ENCODE peak calls at places on chromosomes 16 and 17, in nine cellular contexts. One of them, this sample, is unnamed.

GRCh38 chr17:40727447-40728231 is 24.1 kb upstream of the KRT24 start:
- DNase-seq in NCI-H774: no peak
- DNase-seq in tibial artery: no peak
- DNase-seq in HS-5: peak
- DNase-seq in NCI-H146: no peak
- DNase-seq in stimulated activated CD4-positive, alpha-beta T cell treated with anti-CD3 and anti-CD28 coated beads, Interleukin-2, amount 100 ng/mL, for 48 hours: no peak
- DNase-seq in NCI-H1436: no peak
- DNase-seq in anterior cingulate cortex: no peak
- DNase-seq in ACHN: peak
- DNase-seq in this sample: no peak

GRCh38 chr16:85524630-85525463 is 88.3 kb upstream of the GSE1 start:
- DNase-seq in NCI-H774: no peak
- DNase-seq in tibial artery: peak
- DNase-seq in HS-5: no peak
- DNase-seq in NCI-H146: peak
- DNase-seq in stimulated activated CD4-positive, alpha-beta T cell treated with anti-CD3 and anti-CD28 coated beads, Interleukin-2, amount 100 ng/mL, for 48 hours: no peak
- DNase-seq in NCI-H1436: peak
- DNase-seq in anterior cingulate cortex: peak
- DNase-seq in ACHN: no peak
- DNase-seq in this sample: no peak

GRCh38 chr17:77506371-77506991 is 365.7 kb downstream of the SEC14L1 start:
- DNase-seq in NCI-H774: no peak
- DNase-seq in tibial artery: no peak
- DNase-seq in HS-5: no peak
- DNase-seq in NCI-H146: no peak
- DNase-seq in stimulated activated CD4-positive, alpha-beta T cell treated with anti-CD3 and anti-CD28 coated beads, Interleukin-2, amount 100 ng/mL, for 48 hours: no peak
- DNase-seq in NCI-H1436: no peak
- DNase-seq in anterior cingulate cortex: no peak
- DNase-seq in ACHN: no peak
- DNase-seq in this sample: no peak

GRCh38 chr17:48541574-48542113 is 3.3 kb downstream of the HOXB2 start:
- DNase-seq in NCI-H774: peak
- DNase-seq in tibial artery: no peak
- DNase-seq in HS-5: no peak
- DNase-seq in NCI-H146: peak
- DNase-seq in stimulated activated CD4-positive, alpha-beta T cell treated with anti-CD3 and anti-CD28 coated beads, Interleukin-2, amount 100 ng/mL, for 48 hours: peak
- DNase-seq in NCI-H1436: peak
- DNase-seq in anterior cingulate cortex: no peak
- DNase-seq in ACHN: peak
- DNase-seq in this sample: peak

GRCh38 chr17:7254511-7254910 is 2.5 kb downstream of the ELP5 start:
- DNase-seq in NCI-H774: no peak
- DNase-seq in tibial artery: no peak
- DNase-seq in HS-5: no peak
- DNase-seq in NCI-H146: no peak
- DNase-seq in stimulated activated CD4-positive, alpha-beta T cell treated with anti-CD3 and anti-CD28 coated beads, Interleukin-2, amount 100 ng/mL, for 48 hours: no peak
- DNase-seq in NCI-H1436: no peak
- DNase-seq in anterior cingulate cortex: no peak
- DNase-seq in ACHN: no peak
- DNase-seq in this sample: no peak

GRCh38 chr16:49637511-49637910 is 218.4 kb downstream of the ZNF423 start:
- DNase-seq in NCI-H774: no peak
- DNase-seq in tibial artery: no peak
- DNase-seq in HS-5: no peak
- DNase-seq in NCI-H146: no peak
- DNase-seq in stimulated activated CD4-positive, alpha-beta T cell treated with anti-CD3 and anti-CD28 coated beads, Interleukin-2, amount 100 ng/mL, for 48 hours: no peak
- DNase-seq in NCI-H1436: no peak
- DNase-seq in anterior cingulate cortex: no peak
- DNase-seq in ACHN: no peak
- DNase-seq in this sample: no peak

GRCh38 chr16:81654346-81654745 is 124.7 kb upstream of the PLCG2 start:
- DNase-seq in NCI-H774: no peak
- DNase-seq in tibial artery: no peak
- DNase-seq in HS-5: no peak
- DNase-seq in NCI-H146: no peak
- DNase-seq in stimulated activated CD4-positive, alpha-beta T cell treated with anti-CD3 and anti-CD28 coated beads, Interleukin-2, amount 100 ng/mL, for 48 hours: no peak
- DNase-seq in NCI-H1436: no peak
- DNase-seq in anterior cingulate cortex: no peak
- DNase-seq in ACHN: no peak
- DNase-seq in this sample: no peak

GRCh38 chr16:82605863-82606620 is 20.7 kb upstream of the CDH13 start:
- DNase-seq in NCI-H774: no peak
- DNase-seq in tibial artery: no peak
- DNase-seq in HS-5: no peak
- DNase-seq in NCI-H146: no peak
- DNase-seq in stimulated activated CD4-positive, alpha-beta T cell treated with anti-CD3 and anti-CD28 coated beads, Interleukin-2, amount 100 ng/mL, for 48 hours: no peak
- DNase-seq in NCI-H1436: no peak
- DNase-seq in anterior cingulate cortex: no peak
- DNase-seq in ACHN: no peak
- DNase-seq in this sample: no peak

GRCh38 chr16:9665851-9666271 is 516.4 kb downstream of the GRIN2A start:
- DNase-seq in NCI-H774: no peak
- DNase-seq in tibial artery: no peak
- DNase-seq in HS-5: no peak
- DNase-seq in NCI-H146: no peak
- DNase-seq in stimulated activated CD4-positive, alpha-beta T cell treated with anti-CD3 and anti-CD28 coated beads, Interleukin-2, amount 100 ng/mL, for 48 hours: no peak
- DNase-seq in NCI-H1436: no peak
- DNase-seq in anterior cingulate cortex: no peak
- DNase-seq in ACHN: no peak
- DNase-seq in this sample: no peak

GRCh38 chr17:850828-851759 is 68.9 kb downstream of the MRM3 start:
- DNase-seq in NCI-H774: no peak
- DNase-seq in tibial artery: no peak
- DNase-seq in HS-5: no peak
- DNase-seq in NCI-H146: no peak
- DNase-seq in stimulated activated CD4-positive, alpha-beta T cell treated with anti-CD3 and anti-CD28 coated beads, Interleukin-2, amount 100 ng/mL, for 48 hours: no peak
- DNase-seq in NCI-H1436: no peak
- DNase-seq in anterior cingulate cortex: no peak
- DNase-seq in ACHN: no peak
- DNase-seq in this sample: no peak

GRCh38 chr17:76527430-76528111 is 9.9 kb downstream of the CYGB start:
- DNase-seq in NCI-H774: no peak
- DNase-seq in tibial artery: no peak
- DNase-seq in HS-5: no peak
- DNase-seq in NCI-H146: no peak
- DNase-seq in stimulated activated CD4-positive, alpha-beta T cell treated with anti-CD3 and anti-CD28 coated beads, Interleukin-2, amount 100 ng/mL, for 48 hours: no peak
- DNase-seq in NCI-H1436: no peak
- DNase-seq in anterior cingulate cortex: no peak
- DNase-seq in ACHN: peak
- DNase-seq in this sample: no peak

GRCh38 chr16:79991918-79992317 is 391.4 kb upstream of the MAF start:
- DNase-seq in NCI-H774: no peak
- DNase-seq in tibial artery: no peak
- DNase-seq in HS-5: no peak
- DNase-seq in NCI-H146: no peak
- DNase-seq in stimulated activated CD4-positive, alpha-beta T cell treated with anti-CD3 and anti-CD28 coated beads, Interleukin-2, amount 100 ng/mL, for 48 hours: no peak
- DNase-seq in NCI-H1436: no peak
- DNase-seq in anterior cingulate cortex: no peak
- DNase-seq in ACHN: no peak
- DNase-seq in this sample: no peak

GRCh38 chr16:74997042-74997491 is 1.8 kb upstream of the ZNRF1 start:
- DNase-seq in NCI-H774: no peak
- DNase-seq in tibial artery: no peak
- DNase-seq in HS-5: no peak
- DNase-seq in NCI-H146: no peak
- DNase-seq in stimulated activated CD4-positive, alpha-beta T cell treated with anti-CD3 and anti-CD28 coated beads, Interleukin-2, amount 100 ng/mL, for 48 hours: no peak
- DNase-seq in NCI-H1436: no peak
- DNase-seq in anterior cingulate cortex: no peak
- DNase-seq in ACHN: no peak
- DNase-seq in this sample: no peak

GRCh38 chr17:28086519-28086918 is 44.0 kb downstream of the NLK start:
- DNase-seq in NCI-H774: no peak
- DNase-seq in tibial artery: no peak
- DNase-seq in HS-5: peak
- DNase-seq in NCI-H146: no peak
- DNase-seq in stimulated activated CD4-positive, alpha-beta T cell treated with anti-CD3 and anti-CD28 coated beads, Interleukin-2, amount 100 ng/mL, for 48 hours: no peak
- DNase-seq in NCI-H1436: no peak
- DNase-seq in anterior cingulate cortex: no peak
- DNase-seq in ACHN: no peak
- DNase-seq in this sample: no peak

GRCh38 chr17:48542956-48543853 is 1.7 kb downstream of the HOXB2 start:
- DNase-seq in NCI-H774: peak
- DNase-seq in tibial artery: peak
- DNase-seq in HS-5: no peak
- DNase-seq in NCI-H146: peak
- DNase-seq in stimulated activated CD4-positive, alpha-beta T cell treated with anti-CD3 and anti-CD28 coated beads, Interleukin-2, amount 100 ng/mL, for 48 hours: peak
- DNase-seq in NCI-H1436: no peak
- DNase-seq in anterior cingulate cortex: no peak
- DNase-seq in ACHN: peak
- DNase-seq in this sample: no peak

GRCh38 chr16:22912654-22913053 is 98.7 kb downstream of the HS3ST2 start:
- DNase-seq in NCI-H774: no peak
- DNase-seq in tibial artery: no peak
- DNase-seq in HS-5: no peak
- DNase-seq in NCI-H146: no peak
- DNase-seq in stimulated activated CD4-positive, alpha-beta T cell treated with anti-CD3 and anti-CD28 coated beads, Interleukin-2, amount 100 ng/mL, for 48 hours: no peak
- DNase-seq in NCI-H1436: no peak
- DNase-seq in anterior cingulate cortex: no peak
- DNase-seq in ACHN: no peak
- DNase-seq in this sample: no peak

GRCh38 chr16:56700195-56700594 is 17.9 kb downstream of the MT1X start:
- DNase-seq in NCI-H774: no peak
- DNase-seq in tibial artery: no peak
- DNase-seq in HS-5: no peak
- DNase-seq in NCI-H146: no peak
- DNase-seq in stimulated activated CD4-positive, alpha-beta T cell treated with anti-CD3 and anti-CD28 coated beads, Interleukin-2, amount 100 ng/mL, for 48 hours: no peak
- DNase-seq in NCI-H1436: no peak
- DNase-seq in anterior cingulate cortex: no peak
- DNase-seq in ACHN: no peak
- DNase-seq in this sample: no peak

GRCh38 chr17:45149037-45149668 is 878 bp downstream of the HEXIM1 start:
- DNase-seq in NCI-H774: peak
- DNase-seq in tibial artery: peak
- DNase-seq in HS-5: no peak
- DNase-seq in NCI-H146: peak
- DNase-seq in stimulated activated CD4-positive, alpha-beta T cell treated with anti-CD3 and anti-CD28 coated beads, Interleukin-2, amount 100 ng/mL, for 48 hours: peak
- DNase-seq in NCI-H1436: peak
- DNase-seq in anterior cingulate cortex: peak
- DNase-seq in ACHN: peak
- DNase-seq in this sample: peak

GRCh38 chr17:2906907-2907306 is 110.7 kb downstream of the RAP1GAP2 start:
- DNase-seq in NCI-H774: no peak
- DNase-seq in tibial artery: no peak
- DNase-seq in HS-5: no peak
- DNase-seq in NCI-H146: no peak
- DNase-seq in stimulated activated CD4-positive, alpha-beta T cell treated with anti-CD3 and anti-CD28 coated beads, Interleukin-2, amount 100 ng/mL, for 48 hours: peak
- DNase-seq in NCI-H1436: no peak
- DNase-seq in anterior cingulate cortex: no peak
- DNase-seq in ACHN: no peak
- DNase-seq in this sample: no peak

GRCh38 chr16:69187891-69188451 is 1.0 kb downstream of the SNTB2 start:
- DNase-seq in NCI-H774: no peak
- DNase-seq in tibial artery: peak
- DNase-seq in HS-5: no peak
- DNase-seq in NCI-H146: peak
- DNase-seq in stimulated activated CD4-positive, alpha-beta T cell treated with anti-CD3 and anti-CD28 coated beads, Interleukin-2, amount 100 ng/mL, for 48 hours: no peak
- DNase-seq in NCI-H1436: peak
- DNase-seq in anterior cingulate cortex: no peak
- DNase-seq in ACHN: peak
- DNase-seq in this sample: peak

GRCh38 chr16:76705883-76706282 is 428.7 kb downstream of the CNTNAP4 start:
- DNase-seq in NCI-H774: no peak
- DNase-seq in tibial artery: no peak
- DNase-seq in HS-5: no peak
- DNase-seq in NCI-H146: no peak
- DNase-seq in stimulated activated CD4-positive, alpha-beta T cell treated with anti-CD3 and anti-CD28 coated beads, Interleukin-2, amount 100 ng/mL, for 48 hours: no peak
- DNase-seq in NCI-H1436: no peak
- DNase-seq in anterior cingulate cortex: no peak
- DNase-seq in ACHN: no peak
- DNase-seq in this sample: no peak

GRCh38 chr17:80837711-80838110 is 153.9 kb upstream of the CHMP6 start:
- DNase-seq in NCI-H774: no peak
- DNase-seq in tibial artery: no peak
- DNase-seq in HS-5: no peak
- DNase-seq in NCI-H146: no peak
- DNase-seq in stimulated activated CD4-positive, alpha-beta T cell treated with anti-CD3 and anti-CD28 coated beads, Interleukin-2, amount 100 ng/mL, for 48 hours: no peak
- DNase-seq in NCI-H1436: no peak
- DNase-seq in anterior cingulate cortex: no peak
- DNase-seq in ACHN: no peak
- DNase-seq in this sample: no peak

GRCh38 chr17:28290703-28291102 is 28.3 kb upstream of the TMEM97 start:
- DNase-seq in NCI-H774: no peak
- DNase-seq in tibial artery: no peak
- DNase-seq in HS-5: no peak
- DNase-seq in NCI-H146: no peak
- DNase-seq in stimulated activated CD4-positive, alpha-beta T cell treated with anti-CD3 and anti-CD28 coated beads, Interleukin-2, amount 100 ng/mL, for 48 hours: no peak
- DNase-seq in NCI-H1436: no peak
- DNase-seq in anterior cingulate cortex: no peak
- DNase-seq in ACHN: no peak
- DNase-seq in this sample: no peak

GRCh38 chr16:11072420-11073153 is 128.2 kb downstream of the CLEC16A start:
- DNase-seq in NCI-H774: no peak
- DNase-seq in tibial artery: no peak
- DNase-seq in HS-5: no peak
- DNase-seq in NCI-H146: no peak
- DNase-seq in stimulated activated CD4-positive, alpha-beta T cell treated with anti-CD3 and anti-CD28 coated beads, Interleukin-2, amount 100 ng/mL, for 48 hours: no peak
- DNase-seq in NCI-H1436: no peak
- DNase-seq in anterior cingulate cortex: no peak
- DNase-seq in ACHN: no peak
- DNase-seq in this sample: no peak

GRCh38 chr17:77107506-77108433 is 33.0 kb upstream of the SEC14L1 start:
- DNase-seq in NCI-H774: no peak
- DNase-seq in tibial artery: no peak
- DNase-seq in HS-5: no peak
- DNase-seq in NCI-H146: no peak
- DNase-seq in stimulated activated CD4-positive, alpha-beta T cell treated with anti-CD3 and anti-CD28 coated beads, Interleukin-2, amount 100 ng/mL, for 48 hours: peak
- DNase-seq in NCI-H1436: no peak
- DNase-seq in anterior cingulate cortex: no peak
- DNase-seq in ACHN: no peak
- DNase-seq in this sample: no peak

GRCh38 chr17:9729034-9729650 is 62.2 kb downstream of the DHRS7C start:
- DNase-seq in NCI-H774: peak
- DNase-seq in tibial artery: no peak
- DNase-seq in HS-5: peak
- DNase-seq in NCI-H146: peak
- DNase-seq in stimulated activated CD4-positive, alpha-beta T cell treated with anti-CD3 and anti-CD28 coated beads, Interleukin-2, amount 100 ng/mL, for 48 hours: peak
- DNase-seq in NCI-H1436: peak
- DNase-seq in anterior cingulate cortex: no peak
- DNase-seq in ACHN: peak
- DNase-seq in this sample: peak

GRCh38 chr17:14202388-14203166 is 34.1 kb downstream of the CDRT15 start:
- DNase-seq in NCI-H774: no peak
- DNase-seq in tibial artery: no peak
- DNase-seq in HS-5: no peak
- DNase-seq in NCI-H146: no peak
- DNase-seq in stimulated activated CD4-positive, alpha-beta T cell treated with anti-CD3 and anti-CD28 coated beads, Interleukin-2, amount 100 ng/mL, for 48 hours: no peak
- DNase-seq in NCI-H1436: no peak
- DNase-seq in anterior cingulate cortex: no peak
- DNase-seq in ACHN: no peak
- DNase-seq in this sample: no peak